ENCODE peak calls at places on chromosome 2, in seven cellular contexts. One of them, this sample, is unnamed.

GRCh38 chr2:138577066-138577465 is 75.5 kb downstream of the SPOPL start:
- DNase-seq in trophoblast cell: no peak
- DNase-seq in mesendoderm: no peak
- DNase-seq in mesenchymal stem cell: no peak
- DNase-seq in H9: no peak
- DNase-seq in IMR-90: no peak
- DNase-seq in H1: no peak
- DNase-seq in this sample: no peak

GRCh38 chr2:26933638-26934334 is 36.7 kb upstream of the MAPRE3 start:
- DNase-seq in trophoblast cell: no peak
- DNase-seq in mesendoderm: no peak
- DNase-seq in mesenchymal stem cell: no peak
- DNase-seq in H9: no peak
- DNase-seq in IMR-90: no peak
- DNase-seq in H1: no peak
- DNase-seq in this sample: no peak

GRCh38 chr2:70515938-70516337 is 37.7 kb downstream of the TGFA start:
- DNase-seq in trophoblast cell: no peak
- DNase-seq in mesendoderm: no peak
- DNase-seq in mesenchymal stem cell: no peak
- DNase-seq in H9: no peak
- DNase-seq in IMR-90: no peak
- DNase-seq in H1: no peak
- DNase-seq in this sample: no peak

GRCh38 chr2:237888389-237888788 is 29.0 kb downstream of the RAMP1 start:
- DNase-seq in trophoblast cell: peak
- DNase-seq in mesendoderm: no peak
- DNase-seq in mesenchymal stem cell: peak
- DNase-seq in H9: no peak
- DNase-seq in IMR-90: peak
- DNase-seq in H1: no peak
- DNase-seq in this sample: no peak

GRCh38 chr2:204401114-204401513 is 144.2 kb upstream of the PARD3B start:
- DNase-seq in trophoblast cell: peak
- DNase-seq in mesendoderm: no peak
- DNase-seq in mesenchymal stem cell: no peak
- DNase-seq in H9: no peak
- DNase-seq in IMR-90: peak
- DNase-seq in H1: no peak
- DNase-seq in this sample: no peak

GRCh38 chr2:199692489-199692888 is 158.5 kb downstream of the FTCDNL1 start:
- DNase-seq in trophoblast cell: no peak
- DNase-seq in mesendoderm: no peak
- DNase-seq in mesenchymal stem cell: peak
- DNase-seq in H9: no peak
- DNase-seq in IMR-90: no peak
- DNase-seq in H1: no peak
- DNase-seq in this sample: no peak

GRCh38 chr2:59694176-59694575 is 859.3 kb downstream of the BCL11A start:
- DNase-seq in trophoblast cell: no peak
- DNase-seq in mesendoderm: no peak
- DNase-seq in mesenchymal stem cell: no peak
- DNase-seq in H9: no peak
- DNase-seq in IMR-90: no peak
- DNase-seq in H1: no peak
- DNase-seq in this sample: no peak

GRCh38 chr2:77831471-77831870 is 309.3 kb upstream of the LRRTM4 start:
- DNase-seq in trophoblast cell: no peak
- DNase-seq in mesendoderm: no peak
- DNase-seq in mesenchymal stem cell: no peak
- DNase-seq in H9: no peak
- DNase-seq in IMR-90: no peak
- DNase-seq in H1: no peak
- DNase-seq in this sample: no peak

GRCh38 chr2:231392431-231393148 is 2.9 kb upstream of the B3GNT7 start:
- DNase-seq in trophoblast cell: no peak
- DNase-seq in mesendoderm: no peak
- DNase-seq in mesenchymal stem cell: no peak
- DNase-seq in H9: no peak
- DNase-seq in IMR-90: no peak
- DNase-seq in H1: no peak
- DNase-seq in this sample: no peak

GRCh38 chr2:164967781-164968228 is 12.5 kb upstream of the SLC38A11 start:
- DNase-seq in trophoblast cell: peak
- DNase-seq in mesendoderm: peak
- DNase-seq in mesenchymal stem cell: peak
- DNase-seq in H9: no peak
- DNase-seq in IMR-90: peak
- DNase-seq in H1: peak
- DNase-seq in this sample: no peak

GRCh38 chr2:70979626-70980025 is 1.2 kb downstream of the ANKRD53 start:
- DNase-seq in trophoblast cell: no peak
- DNase-seq in mesendoderm: no peak
- DNase-seq in mesenchymal stem cell: no peak
- DNase-seq in H9: peak
- DNase-seq in IMR-90: no peak
- DNase-seq in H1: no peak
- DNase-seq in this sample: no peak

GRCh38 chr2:218343591-218343990 is 13.1 kb upstream of the CATIP start:
- DNase-seq in trophoblast cell: no peak
- DNase-seq in mesendoderm: no peak
- DNase-seq in mesenchymal stem cell: peak
- DNase-seq in H9: no peak
- DNase-seq in IMR-90: peak
- DNase-seq in H1: no peak
- DNase-seq in this sample: no peak

GRCh38 chr2:191913796-191914195 is 66.9 kb upstream of the CAVIN2 start:
- DNase-seq in trophoblast cell: peak
- DNase-seq in mesendoderm: no peak
- DNase-seq in mesenchymal stem cell: no peak
- DNase-seq in H9: no peak
- DNase-seq in IMR-90: no peak
- DNase-seq in H1: no peak
- DNase-seq in this sample: no peak
- H4K8ac ChIP-seq in trophoblast cell: no peak
- H4K8ac ChIP-seq in mesendoderm: no peak
- H4K8ac ChIP-seq in mesenchymal stem cell: no peak
- H4K8ac ChIP-seq in H9: no peak
- H4K8ac ChIP-seq in IMR-90: no peak
- H4K8ac ChIP-seq in H1: no peak
- H4K8ac ChIP-seq in this sample: no peak

DNA sequence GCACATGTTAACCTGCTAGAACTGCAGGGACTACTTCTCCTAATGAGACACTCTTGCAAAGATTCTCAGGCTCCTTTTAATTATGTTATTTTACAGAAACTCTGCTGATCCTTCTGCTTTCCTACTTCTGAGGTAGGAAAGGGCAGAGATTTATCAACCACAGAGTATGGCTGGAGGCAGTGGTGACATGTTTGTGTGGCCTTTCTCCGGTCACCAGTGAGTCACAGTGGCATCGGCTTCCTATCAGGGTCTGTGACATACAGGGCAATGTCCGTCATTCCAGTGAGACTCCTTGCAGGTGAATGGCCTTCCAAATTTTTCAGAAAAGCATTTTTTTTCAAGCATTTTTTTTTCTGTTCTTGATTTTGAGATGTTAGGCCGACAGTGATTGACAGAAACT is 180.7 kb upstream of the LYPD1 start:
- DNase-seq in trophoblast cell: no peak
- DNase-seq in mesendoderm: no peak
- DNase-seq in mesenchymal stem cell: no peak
- DNase-seq in H9: no peak
- DNase-seq in IMR-90: no peak
- DNase-seq in H1: no peak
- DNase-seq in this sample: no peak
- H4K8ac ChIP-seq in trophoblast cell: no peak
- H4K8ac ChIP-seq in mesendoderm: no peak
- H4K8ac ChIP-seq in mesenchymal stem cell: no peak
- H4K8ac ChIP-seq in H9: no peak
- H4K8ac ChIP-seq in IMR-90: no peak
- H4K8ac ChIP-seq in H1: no peak
- H4K8ac ChIP-seq in this sample: no peak

GRCh38 chr2:15618449-15618855 is 26.8 kb downstream of the DDX1 start:
- DNase-seq in trophoblast cell: no peak
- DNase-seq in mesendoderm: no peak
- DNase-seq in mesenchymal stem cell: no peak
- DNase-seq in H9: no peak
- DNase-seq in IMR-90: no peak
- DNase-seq in H1: no peak
- DNase-seq in this sample: no peak

GRCh38 chr2:15616429-15616828 is 24.8 kb downstream of the DDX1 start:
- DNase-seq in trophoblast cell: no peak
- DNase-seq in mesendoderm: no peak
- DNase-seq in mesenchymal stem cell: no peak
- DNase-seq in H9: no peak
- DNase-seq in IMR-90: no peak
- DNase-seq in H1: no peak
- DNase-seq in this sample: no peak

GRCh38 chr2:15616850-15617777 is 25.4 kb downstream of the DDX1 start:
- DNase-seq in trophoblast cell: no peak
- DNase-seq in mesendoderm: no peak
- DNase-seq in mesenchymal stem cell: no peak
- DNase-seq in H9: no peak
- DNase-seq in IMR-90: no peak
- DNase-seq in H1: no peak
- DNase-seq in this sample: no peak

GRCh38 chr2:15619076-15619475 is 27.4 kb downstream of the DDX1 start:
- DNase-seq in trophoblast cell: no peak
- DNase-seq in mesendoderm: no peak
- DNase-seq in mesenchymal stem cell: no peak
- DNase-seq in H9: no peak
- DNase-seq in IMR-90: no peak
- DNase-seq in H1: no peak
- DNase-seq in this sample: no peak

DNA sequence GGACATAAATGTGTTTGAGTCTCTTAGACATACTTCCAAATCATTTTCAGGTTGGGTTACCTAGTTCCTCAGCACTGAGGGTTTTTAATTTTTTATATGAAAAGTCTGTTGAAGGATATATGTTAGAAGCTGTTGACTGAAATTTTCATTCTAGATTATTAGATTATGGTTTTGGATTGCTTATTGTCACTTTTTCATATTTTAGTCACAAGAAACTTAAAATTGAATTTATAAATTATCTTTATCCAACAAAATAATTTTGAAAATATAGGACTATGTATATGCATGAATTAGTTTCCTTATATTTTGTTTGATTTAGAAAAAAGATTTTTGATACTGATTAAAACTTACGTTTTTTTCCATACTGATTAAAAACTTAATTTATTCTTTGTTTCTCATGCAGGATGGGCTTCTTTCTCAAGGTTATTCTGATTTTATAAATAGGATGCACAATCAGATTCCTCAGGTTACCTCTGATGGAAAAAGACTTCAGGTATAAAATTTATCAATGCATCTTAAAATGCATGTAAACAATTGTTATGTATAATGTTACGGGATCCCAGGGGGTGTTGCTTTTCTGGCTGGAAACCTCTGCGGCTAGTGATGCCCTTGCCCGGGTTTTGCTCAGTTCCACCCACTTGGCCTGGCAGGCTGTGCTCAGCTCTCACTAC is 26.2 kb downstream of the DDX1 start:
- DNase-seq in trophoblast cell: no peak
- DNase-seq in mesendoderm: no peak
- DNase-seq in mesenchymal stem cell: no peak
- DNase-seq in H9: no peak
- DNase-seq in IMR-90: no peak
- DNase-seq in H1: no peak
- DNase-seq in this sample: no peak
- H4K8ac ChIP-seq in trophoblast cell: no peak
- H4K8ac ChIP-seq in mesendoderm: no peak
- H4K8ac ChIP-seq in mesenchymal stem cell: no peak
- H4K8ac ChIP-seq in H9: no peak
- H4K8ac ChIP-seq in IMR-90: no peak
- H4K8ac ChIP-seq in H1: no peak
- H4K8ac ChIP-seq in this sample: no peak

DNA sequence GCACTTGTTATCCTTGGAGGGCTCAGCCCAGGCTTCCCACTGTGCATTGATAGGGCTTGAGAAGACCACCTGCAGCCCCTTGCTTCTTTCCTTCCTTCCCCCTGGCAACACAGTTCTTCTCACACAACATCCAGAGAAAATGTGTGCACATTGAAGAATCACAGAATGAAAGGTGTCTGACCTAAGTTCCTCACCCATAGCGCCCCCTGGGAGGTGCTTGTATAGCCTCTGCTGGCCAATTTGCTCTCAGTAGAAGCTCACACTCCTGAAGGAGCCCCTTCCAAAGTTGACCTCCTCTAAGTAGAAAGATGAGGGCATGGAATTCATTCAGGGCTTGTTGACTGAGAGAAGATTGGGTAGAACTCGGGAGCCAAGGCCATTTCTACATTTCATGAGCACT is 758.4 kb upstream of the KLHL29 start:
- DNase-seq in trophoblast cell: no peak
- DNase-seq in mesendoderm: peak
- DNase-seq in mesenchymal stem cell: no peak
- DNase-seq in H9: peak
- DNase-seq in IMR-90: no peak
- DNase-seq in H1: peak
- DNase-seq in this sample: no peak
- H4K8ac ChIP-seq in trophoblast cell: no peak
- H4K8ac ChIP-seq in mesendoderm: no peak
- H4K8ac ChIP-seq in mesenchymal stem cell: no peak
- H4K8ac ChIP-seq in H9: no peak
- H4K8ac ChIP-seq in IMR-90: no peak
- H4K8ac ChIP-seq in H1: no peak
- H4K8ac ChIP-seq in this sample: no peak

GRCh38 chr2:21254170-21254965 is 130.6 kb downstream of the TDRD15 start:
- DNase-seq in trophoblast cell: no peak
- DNase-seq in mesendoderm: no peak
- DNase-seq in mesenchymal stem cell: no peak
- DNase-seq in H9: no peak
- DNase-seq in IMR-90: no peak
- DNase-seq in H1: no peak
- DNase-seq in this sample: no peak

GRCh38 chr2:21260316-21260715 is 136.5 kb downstream of the TDRD15 start:
- DNase-seq in trophoblast cell: no peak
- DNase-seq in mesendoderm: no peak
- DNase-seq in mesenchymal stem cell: no peak
- DNase-seq in H9: no peak
- DNase-seq in IMR-90: no peak
- DNase-seq in H1: no peak
- DNase-seq in this sample: no peak

GRCh38 chr2:21253311-21254027 is 129.7 kb downstream of the TDRD15 start:
- DNase-seq in trophoblast cell: no peak
- DNase-seq in mesendoderm: no peak
- DNase-seq in mesenchymal stem cell: no peak
- DNase-seq in H9: no peak
- DNase-seq in IMR-90: no peak
- DNase-seq in H1: no peak
- DNase-seq in this sample: no peak

GRCh38 chr2:21258082-21258481 is 134.3 kb downstream of the TDRD15 start:
- DNase-seq in trophoblast cell: no peak
- DNase-seq in mesendoderm: no peak
- DNase-seq in mesenchymal stem cell: no peak
- DNase-seq in H9: peak
- DNase-seq in IMR-90: peak
- DNase-seq in H1: no peak
- DNase-seq in this sample: no peak

DNA sequence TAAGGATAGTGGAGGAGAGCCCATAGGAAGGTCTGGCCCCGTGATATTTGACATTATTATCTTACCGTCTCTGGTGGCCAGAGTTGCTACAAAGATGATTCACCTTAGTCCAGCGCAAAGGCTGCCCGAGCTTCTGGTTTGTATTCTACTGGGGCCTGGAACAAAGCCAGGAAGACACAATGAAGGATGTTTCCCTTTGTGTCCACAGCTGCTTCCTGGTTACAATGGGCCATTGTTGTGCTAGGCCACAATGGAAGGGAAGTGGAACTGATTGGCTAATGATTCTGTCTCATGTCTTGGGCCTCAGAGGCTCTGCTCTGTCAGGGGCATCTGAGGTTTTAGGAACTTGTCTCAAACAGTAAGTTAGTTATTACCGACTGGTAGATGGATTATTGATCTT is 132.2 kb downstream of the TDRD15 start:
- DNase-seq in trophoblast cell: peak
- DNase-seq in mesendoderm: peak
- DNase-seq in mesenchymal stem cell: no peak
- DNase-seq in H9: no peak
- DNase-seq in IMR-90: no peak
- DNase-seq in H1: no peak
- DNase-seq in this sample: no peak
- H4K8ac ChIP-seq in trophoblast cell: no peak
- H4K8ac ChIP-seq in mesendoderm: no peak
- H4K8ac ChIP-seq in mesenchymal stem cell: no peak
- H4K8ac ChIP-seq in H9: no peak
- H4K8ac ChIP-seq in IMR-90: no peak
- H4K8ac ChIP-seq in H1: no peak
- H4K8ac ChIP-seq in this sample: no peak